ENCODE peak calls at places on chromosomes 6 and 20, in eight cellular contexts. H, C, Q, M, E, X, D and T are unnamed samples.

GRCh38 chr6:35382015-35382414 is 39.7 kb downstream of the PPARD start:
- DNase-seq in H (no peak), C (no peak), Q (no peak), M (no peak), E (no peak), X (no peak), D (no peak), T (no peak)

GRCh38 chr6:13711384-13711725 is 280 bp downstream of the RANBP9 start:
- DNase-seq in H (no peak), C (peak; percentile 58), Q (no peak), M (no peak), E (no peak), X (no peak), D (no peak), T (peak; percentile 79)

GRCh38 chr6:41288025-41288777 is 1.7 kb upstream of the TREM1 start:
- DNase-seq in H (no peak), C (no peak), Q (no peak), M (no peak), E (no peak), X (no peak), D (no peak), T (no peak)

GRCh38 chr6:147689398-147689797 is 180.9 kb downstream of the SAMD5 start:
- DNase-seq in H (no peak), C (no peak), Q (no peak), M (no peak), E (no peak), X (no peak), D (no peak), T (no peak)

GRCh38 chr20:1415667-1416468 is 23.0 kb upstream of the FKBP1A start:
- DNase-seq in H (no peak), C (no peak), Q (no peak), M (peak; percentile 93), E (no peak), X (no peak), D (no peak), T (peak; percentile 70)

GRCh38 chr6:45676376-45676775 is 298.6 kb upstream of the SUPT3H start:
- DNase-seq in H (no peak), C (no peak), Q (no peak), M (no peak), E (no peak), X (no peak), D (no peak), T (peak; percentile 14)

GRCh38 chr6:37244430-37245310 is 12.9 kb upstream of the TBC1D22B start:
- DNase-seq in H (peak; percentile 88), C (no peak), Q (no peak), M (peak; percentile 86), E (no peak), X (no peak), D (no peak), T (no peak)

GRCh38 chr6:16391451-16391912 is 153.1 kb downstream of the GMPR start:
- DNase-seq in H (no peak), C (no peak), Q (no peak), M (no peak), E (no peak), X (no peak), D (no peak), T (no peak)

GRCh38 chr6:102356170-102356569 is 962.7 kb downstream of the GRIK2 start:
- DNase-seq in H (no peak), C (no peak), Q (no peak), M (no peak), E (no peak), X (no peak), D (no peak), T (no peak)

GRCh38 chr6:107600936-107601335 is 111.0 kb downstream of the SOBP start:
- DNase-seq in H (peak; percentile 46), C (no peak), Q (no peak), M (peak; percentile 68), E (no peak), X (no peak), D (no peak), T (no peak)

GRCh38 chr6:132153221-132153896 is 202.2 kb upstream of the CCN2 start:
- DNase-seq in H (no peak), C (no peak), Q (no peak), M (no peak), E (no peak), X (no peak), D (no peak), T (no peak)

GRCh38 chr6:158642097-158642601 is 2.4 kb downstream of the DYNLT1 start:
- DNase-seq in H (peak; percentile 49), C (no peak), Q (no peak), M (peak; percentile 80), E (no peak), X (no peak), D (no peak), T (no peak)

GRCh38 chr6:111832833-111833418 is 40.3 kb downstream of the FYN start:
- DNase-seq in H (no peak), C (no peak), Q (no peak), M (no peak), E (no peak), X (no peak), D (no peak), T (no peak)

GRCh38 chr20:37564388-37565133 is 36.9 kb upstream of the BLCAP start:
- DNase-seq in H (peak; percentile 29), C (peak; percentile 10), Q (no peak), M (peak; percentile 83), E (peak; percentile 15), X (no peak), D (peak; percentile 39), T (no peak)

GRCh38 chr6:127053032-127053908 is 65.2 kb upstream of the RSPO3 start:
- DNase-seq in H (no peak), C (no peak), Q (no peak), M (no peak), E (no peak), X (no peak), D (no peak), T (no peak)

GRCh38 chr20:43917380-43917779 is 2.7 kb downstream of the TOX2 start:
- DNase-seq in H (no peak), C (no peak), Q (no peak), M (peak; percentile 77), E (no peak), X (no peak), D (no peak), T (no peak)

GRCh38 chr20:8798505-8798904 is 270.4 kb upstream of the PLCB4 start:
- DNase-seq in H (peak; percentile 19), C (no peak), Q (no peak), M (no peak), E (no peak), X (no peak), D (no peak), T (no peak)

GRCh38 chr6:125188594-125189203 is 35.1 kb downstream of the TPD52L1 start:
- DNase-seq in H (no peak), C (no peak), Q (no peak), M (no peak), E (no peak), X (no peak), D (no peak), T (no peak)

GRCh38 chr6:163738725-163739124 is 324.2 kb downstream of the QKI start:
- DNase-seq in H (no peak), C (no peak), Q (no peak), M (no peak), E (no peak), X (no peak), D (no peak), T (no peak)